ENCODE peak calls at places on chromosomes 1 and 21, in eight cellular contexts. Q is endodermal cell, U is D341Med, J is left cardiac atrium, A is foreskin fibroblast, D is anterior cingulate cortex, M is HT-29, K is putamen. E is an unnamed sample.

GRCh38 chr1:34101151-34101550 is 63.9 kb downstream of the CSMD2 start:
- DNase-seq in M (no peak), K (no peak), U (no peak), D (no peak), Q (no peak), J (no peak), A (peak; percentile 48), E (no peak)

GRCh38 chr21:44255519-44255981 is 6.1 kb downstream of the DNMT3L start:
- DNase-seq in U (peak; percentile 34), M (no peak), K (no peak), D (no peak), J (no peak), Q (no peak), A (peak; percentile 39), E (no peak)

GRCh38 chr1:53721088-53721487 is 17.9 kb downstream of the GLIS1 start:
- DNase-seq in A (no peak), Q (no peak), U (no peak), K (no peak), J (no peak), M (no peak), D (no peak), E (no peak)

GRCh38 chr21:33968082-33968997 is 52.7 kb upstream of the ATP5PO start:
- DNase-seq in U (no peak), M (peak; percentile 49), K (no peak), Q (peak; percentile 77), D (no peak), A (peak; percentile 84), J (peak; percentile 28), E (no peak)

GRCh38 chr1:204567067-204567466 is 50.9 kb downstream of the MDM4 start:
- DNase-seq in A (no peak), Q (no peak), U (no peak), M (no peak), J (no peak), K (no peak), D (no peak), E (no peak)

GRCh38 chr1:227938911-227939790 is 8.6 kb downstream of the WNT9A start:
- DNase-seq in A (no peak), D (no peak), K (no peak), U (no peak), M (no peak), Q (peak; percentile 40), J (no peak), E (peak; percentile 30)

GRCh38 chr1:75672528-75673393 is 51.7 kb upstream of the ACADM start:
- DNase-seq in Q (peak; percentile 86), M (peak; percentile 42), A (peak; percentile 70), J (no peak), U (no peak), K (no peak), D (no peak), E (no peak)

GRCh38 chr1:108830119-108831008 is 26.5 kb downstream of the AKNAD1 start:
- DNase-seq in A (peak; percentile 100), J (peak; percentile 86), Q (no peak), M (peak; percentile 77), D (no peak), U (no peak), K (peak; percentile 58), E (peak; percentile 79)

GRCh38 chr1:37890378-37891014 is 31.1 kb upstream of the MTF1 start:
- DNase-seq in M (peak; percentile 55), Q (no peak), A (peak; percentile 47), U (peak; percentile 37), J (no peak), K (no peak), D (no peak), E (no peak)

GRCh38 chr1:236502972-236503639 is 20.7 kb upstream of the LGALS8 start:
- DNase-seq in D (no peak), U (no peak), Q (peak; percentile 89), M (peak; percentile 86), K (peak; percentile 13), J (peak; percentile 68), A (peak; percentile 75), E (no peak)

GRCh38 chr1:53956308-53957168 is 10.4 kb downstream of the LRRC42 start:
- DNase-seq in Q (no peak), M (peak; percentile 43), D (no peak), U (peak; percentile 62), A (peak; percentile 37), K (no peak), J (no peak), E (no peak)

GRCh38 chr1:109661391-109661790 is 5.5 kb downstream of the GSTM4 start:
- DNase-seq in K (no peak), J (no peak), U (no peak), A (no peak), M (no peak), Q (no peak), D (no peak), E (no peak)

GRCh38 chr1:168428063-168428731 is 115.6 kb downstream of the XCL2 start:
- DNase-seq in A (peak; percentile 46), K (no peak), U (no peak), J (no peak), M (no peak), Q (peak; percentile 58), D (no peak), E (peak; percentile 63)

GRCh38 chr1:109931189-109931672 is 20.6 kb downstream of the CSF1 start:
- DNase-seq in Q (peak; percentile 97), K (no peak), U (no peak), M (peak; percentile 89), D (no peak), A (peak; percentile 87), J (peak; percentile 93), E (no peak)

GRCh38 chr1:156407344-156407743 is 38.3 kb downstream of the RHBG start:
- DNase-seq in M (no peak), Q (peak; percentile 76), K (peak; percentile 86), A (no peak), U (peak; percentile 94), D (no peak), J (no peak), E (peak; percentile 86)

GRCh38 chr1:218409946-218410510 is 64.9 kb downstream of the TGFB2 start:
- DNase-seq in K (no peak), D (no peak), M (no peak), Q (no peak), U (no peak), J (no peak), A (peak; percentile 45), E (no peak)

GRCh38 chr1:101331794-101332193 is 95.0 kb downstream of the S1PR1 start:
- DNase-seq in U (no peak), D (no peak), J (no peak), M (no peak), K (no peak), Q (no peak), A (no peak), E (no peak)

GRCh38 chr1:18352640-18353245 is 128.0 kb upstream of the KLHDC7A start:
- DNase-seq in K (no peak), A (no peak), D (no peak), J (no peak), Q (no peak), M (no peak), U (no peak), E (no peak)

GRCh38 chr21:29258626-29259335 is 39.9 kb upstream of the BACH1 start:
- DNase-seq in U (no peak), A (peak; percentile 93), Q (no peak), M (peak; percentile 11), J (no peak), D (no peak), K (no peak), E (no peak)